ENCODE peak calls at places on chromosomes 2 and 18, in seven cellular contexts. One of them, this sample, is unnamed.

GRCh38 chr2:230443540-230443939 is 27.5 kb downstream of the SP100 start:
- DNase-seq in NCI-H1105 treated with DMSO at 0.1 percent for 48 hours: no peak
- DNase-seq in GM10248: no peak
- DNase-seq in NCI-H2171 treated with DMSO at 0.1 percent for 48 hours: no peak
- DNase-seq in IMR-90: peak; percentile 78
- DNase-seq in stimulated activated naive CD8-positive, alpha-beta T cell treated with anti-CD3 and anti-CD28 coated beads, Interleukin-15, Interleukin-2, amounts not matched to agents 100 U/mL and 50 U/mL, for 24 hours: no peak
- DNase-seq in breast epithelium: no peak
- DNase-seq in this sample: no peak

GRCh38 chr2:220460257-220460985 is 833.0 kb downstream of the SLC4A3 start:
- DNase-seq in NCI-H1105 treated with DMSO at 0.1 percent for 48 hours: no peak
- DNase-seq in GM10248: no peak
- DNase-seq in NCI-H2171 treated with DMSO at 0.1 percent for 48 hours: no peak
- DNase-seq in IMR-90: peak; percentile 12
- DNase-seq in stimulated activated naive CD8-positive, alpha-beta T cell treated with anti-CD3 and anti-CD28 coated beads, Interleukin-15, Interleukin-2, amounts not matched to agents 100 U/mL and 50 U/mL, for 24 hours: no peak
- DNase-seq in breast epithelium: no peak
- DNase-seq in this sample: no peak

GRCh38 chr2:200787351-200788128 is 24.2 kb upstream of the BZW1 start:
- DNase-seq in NCI-H1105 treated with DMSO at 0.1 percent for 48 hours: no peak
- DNase-seq in GM10248: no peak
- DNase-seq in NCI-H2171 treated with DMSO at 0.1 percent for 48 hours: peak; percentile 21
- DNase-seq in IMR-90: peak; percentile 98
- DNase-seq in stimulated activated naive CD8-positive, alpha-beta T cell treated with anti-CD3 and anti-CD28 coated beads, Interleukin-15, Interleukin-2, amounts not matched to agents 100 U/mL and 50 U/mL, for 24 hours: no peak
- DNase-seq in breast epithelium: no peak
- DNase-seq in this sample: no peak

GRCh38 chr2:232492236-232492848 is 4.7 kb upstream of the ECEL1 start:
- DNase-seq in NCI-H1105 treated with DMSO at 0.1 percent for 48 hours: no peak
- DNase-seq in GM10248: no peak
- DNase-seq in NCI-H2171 treated with DMSO at 0.1 percent for 48 hours: peak; percentile 24
- DNase-seq in IMR-90: no peak
- DNase-seq in stimulated activated naive CD8-positive, alpha-beta T cell treated with anti-CD3 and anti-CD28 coated beads, Interleukin-15, Interleukin-2, amounts not matched to agents 100 U/mL and 50 U/mL, for 24 hours: no peak
- DNase-seq in breast epithelium: no peak
- DNase-seq in this sample: no peak

GRCh38 chr2:54559593-54560145 is 103.5 kb downstream of the SPTBN1 start:
- DNase-seq in NCI-H1105 treated with DMSO at 0.1 percent for 48 hours: no peak
- DNase-seq in GM10248: no peak
- DNase-seq in NCI-H2171 treated with DMSO at 0.1 percent for 48 hours: no peak
- DNase-seq in IMR-90: peak; percentile 87
- DNase-seq in stimulated activated naive CD8-positive, alpha-beta T cell treated with anti-CD3 and anti-CD28 coated beads, Interleukin-15, Interleukin-2, amounts not matched to agents 100 U/mL and 50 U/mL, for 24 hours: no peak
- DNase-seq in breast epithelium: peak; percentile 49
- DNase-seq in this sample: no peak

GRCh38 chr18:9688036-9688741 is 19.9 kb upstream of the RAB31 start:
- DNase-seq in NCI-H1105 treated with DMSO at 0.1 percent for 48 hours: no peak
- DNase-seq in GM10248: no peak
- DNase-seq in NCI-H2171 treated with DMSO at 0.1 percent for 48 hours: no peak
- DNase-seq in IMR-90: peak; percentile 77
- DNase-seq in stimulated activated naive CD8-positive, alpha-beta T cell treated with anti-CD3 and anti-CD28 coated beads, Interleukin-15, Interleukin-2, amounts not matched to agents 100 U/mL and 50 U/mL, for 24 hours: no peak
- DNase-seq in breast epithelium: no peak
- DNase-seq in this sample: no peak

GRCh38 chr2:240437861-240438809 is 2.7 kb downstream of the GPC1 start:
- DNase-seq in NCI-H1105 treated with DMSO at 0.1 percent for 48 hours: peak; percentile 10
- DNase-seq in GM10248: peak; percentile 89
- DNase-seq in NCI-H2171 treated with DMSO at 0.1 percent for 48 hours: peak; percentile 25
- DNase-seq in IMR-90: peak; percentile 42
- DNase-seq in stimulated activated naive CD8-positive, alpha-beta T cell treated with anti-CD3 and anti-CD28 coated beads, Interleukin-15, Interleukin-2, amounts not matched to agents 100 U/mL and 50 U/mL, for 24 hours: peak; percentile 75
- DNase-seq in breast epithelium: no peak
- DNase-seq in this sample: peak; percentile 65

GRCh38 chr18:78512080-78512601 is 467.5 kb upstream of the SALL3 start:
- DNase-seq in NCI-H1105 treated with DMSO at 0.1 percent for 48 hours: no peak
- DNase-seq in GM10248: no peak
- DNase-seq in NCI-H2171 treated with DMSO at 0.1 percent for 48 hours: no peak
- DNase-seq in IMR-90: no peak
- DNase-seq in stimulated activated naive CD8-positive, alpha-beta T cell treated with anti-CD3 and anti-CD28 coated beads, Interleukin-15, Interleukin-2, amounts not matched to agents 100 U/mL and 50 U/mL, for 24 hours: no peak
- DNase-seq in breast epithelium: no peak
- DNase-seq in this sample: no peak

GRCh38 chr2:168528469-168528868 is 72.4 kb downstream of the CERS6 start:
- DNase-seq in NCI-H1105 treated with DMSO at 0.1 percent for 48 hours: no peak
- DNase-seq in GM10248: no peak
- DNase-seq in NCI-H2171 treated with DMSO at 0.1 percent for 48 hours: no peak
- DNase-seq in IMR-90: peak; percentile 30
- DNase-seq in stimulated activated naive CD8-positive, alpha-beta T cell treated with anti-CD3 and anti-CD28 coated beads, Interleukin-15, Interleukin-2, amounts not matched to agents 100 U/mL and 50 U/mL, for 24 hours: no peak
- DNase-seq in breast epithelium: no peak
- DNase-seq in this sample: no peak

GRCh38 chr2:82837588-82838304 is 1621.3 kb downstream of the SUCLG1 start:
- DNase-seq in NCI-H1105 treated with DMSO at 0.1 percent for 48 hours: no peak
- DNase-seq in GM10248: no peak
- DNase-seq in NCI-H2171 treated with DMSO at 0.1 percent for 48 hours: no peak
- DNase-seq in IMR-90: peak; percentile 70
- DNase-seq in stimulated activated naive CD8-positive, alpha-beta T cell treated with anti-CD3 and anti-CD28 coated beads, Interleukin-15, Interleukin-2, amounts not matched to agents 100 U/mL and 50 U/mL, for 24 hours: no peak
- DNase-seq in breast epithelium: no peak
- DNase-seq in this sample: no peak

GRCh38 chr2:46151582-46151981 is 145.6 kb upstream of the EPAS1 start:
- DNase-seq in NCI-H1105 treated with DMSO at 0.1 percent for 48 hours: no peak
- DNase-seq in GM10248: no peak
- DNase-seq in NCI-H2171 treated with DMSO at 0.1 percent for 48 hours: no peak
- DNase-seq in IMR-90: peak; percentile 60
- DNase-seq in stimulated activated naive CD8-positive, alpha-beta T cell treated with anti-CD3 and anti-CD28 coated beads, Interleukin-15, Interleukin-2, amounts not matched to agents 100 U/mL and 50 U/mL, for 24 hours: no peak
- DNase-seq in breast epithelium: no peak
- DNase-seq in this sample: no peak

GRCh38 chr2:39593439-39594393 is 72.0 kb upstream of the TMEM178A start:
- DNase-seq in NCI-H1105 treated with DMSO at 0.1 percent for 48 hours: no peak
- DNase-seq in GM10248: peak; percentile 22
- DNase-seq in NCI-H2171 treated with DMSO at 0.1 percent for 48 hours: peak; percentile 9
- DNase-seq in IMR-90: peak; percentile 88
- DNase-seq in stimulated activated naive CD8-positive, alpha-beta T cell treated with anti-CD3 and anti-CD28 coated beads, Interleukin-15, Interleukin-2, amounts not matched to agents 100 U/mL and 50 U/mL, for 24 hours: no peak
- DNase-seq in breast epithelium: no peak
- DNase-seq in this sample: peak; percentile 31

GRCh38 chr2:241808701-241809382 is at the start of gene NEU4:
- DNase-seq in NCI-H1105 treated with DMSO at 0.1 percent for 48 hours: no peak
- DNase-seq in GM10248: no peak
- DNase-seq in NCI-H2171 treated with DMSO at 0.1 percent for 48 hours: no peak
- DNase-seq in IMR-90: no peak
- DNase-seq in stimulated activated naive CD8-positive, alpha-beta T cell treated with anti-CD3 and anti-CD28 coated beads, Interleukin-15, Interleukin-2, amounts not matched to agents 100 U/mL and 50 U/mL, for 24 hours: peak; percentile 4
- DNase-seq in breast epithelium: no peak
- DNase-seq in this sample: no peak

GRCh38 chr2:30262716-30263309 is 31.5 kb downstream of the LBH start:
- DNase-seq in NCI-H1105 treated with DMSO at 0.1 percent for 48 hours: no peak
- DNase-seq in GM10248: no peak
- DNase-seq in NCI-H2171 treated with DMSO at 0.1 percent for 48 hours: no peak
- DNase-seq in IMR-90: no peak
- DNase-seq in stimulated activated naive CD8-positive, alpha-beta T cell treated with anti-CD3 and anti-CD28 coated beads, Interleukin-15, Interleukin-2, amounts not matched to agents 100 U/mL and 50 U/mL, for 24 hours: no peak
- DNase-seq in breast epithelium: no peak
- DNase-seq in this sample: no peak

GRCh38 chr2:196101325-196101981 is 32.8 kb upstream of the DNAH7 start:
- DNase-seq in NCI-H1105 treated with DMSO at 0.1 percent for 48 hours: no peak
- DNase-seq in GM10248: peak; percentile 69
- DNase-seq in NCI-H2171 treated with DMSO at 0.1 percent for 48 hours: no peak
- DNase-seq in IMR-90: peak; percentile 74
- DNase-seq in stimulated activated naive CD8-positive, alpha-beta T cell treated with anti-CD3 and anti-CD28 coated beads, Interleukin-15, Interleukin-2, amounts not matched to agents 100 U/mL and 50 U/mL, for 24 hours: peak; percentile 57
- DNase-seq in breast epithelium: peak; percentile 22
- DNase-seq in this sample: no peak

GRCh38 chr18:24674236-24675004 is 214.0 kb downstream of the HRH4 start:
- DNase-seq in NCI-H1105 treated with DMSO at 0.1 percent for 48 hours: no peak
- DNase-seq in GM10248: no peak
- DNase-seq in NCI-H2171 treated with DMSO at 0.1 percent for 48 hours: no peak
- DNase-seq in IMR-90: no peak
- DNase-seq in stimulated activated naive CD8-positive, alpha-beta T cell treated with anti-CD3 and anti-CD28 coated beads, Interleukin-15, Interleukin-2, amounts not matched to agents 100 U/mL and 50 U/mL, for 24 hours: no peak
- DNase-seq in breast epithelium: no peak
- DNase-seq in this sample: no peak

GRCh38 chr2:9071032-9071431 is 67.5 kb upstream of the MBOAT2 start:
- DNase-seq in NCI-H1105 treated with DMSO at 0.1 percent for 48 hours: no peak
- DNase-seq in GM10248: no peak
- DNase-seq in NCI-H2171 treated with DMSO at 0.1 percent for 48 hours: no peak
- DNase-seq in IMR-90: peak; percentile 89
- DNase-seq in stimulated activated naive CD8-positive, alpha-beta T cell treated with anti-CD3 and anti-CD28 coated beads, Interleukin-15, Interleukin-2, amounts not matched to agents 100 U/mL and 50 U/mL, for 24 hours: no peak
- DNase-seq in breast epithelium: no peak
- DNase-seq in this sample: peak; percentile 27

GRCh38 chr2:60861736-60862135 is 19.6 kb upstream of the REL start:
- DNase-seq in NCI-H1105 treated with DMSO at 0.1 percent for 48 hours: no peak
- DNase-seq in GM10248: no peak
- DNase-seq in NCI-H2171 treated with DMSO at 0.1 percent for 48 hours: no peak
- DNase-seq in IMR-90: no peak
- DNase-seq in stimulated activated naive CD8-positive, alpha-beta T cell treated with anti-CD3 and anti-CD28 coated beads, Interleukin-15, Interleukin-2, amounts not matched to agents 100 U/mL and 50 U/mL, for 24 hours: no peak
- DNase-seq in breast epithelium: no peak
- DNase-seq in this sample: no peak

GRCh38 chr2:174748948-174749347 is 15.3 kb downstream of the CHRNA1 start:
- DNase-seq in NCI-H1105 treated with DMSO at 0.1 percent for 48 hours: peak; percentile 45
- DNase-seq in GM10248: peak; percentile 51
- DNase-seq in NCI-H2171 treated with DMSO at 0.1 percent for 48 hours: peak; percentile 77
- DNase-seq in IMR-90: peak; percentile 50
- DNase-seq in stimulated activated naive CD8-positive, alpha-beta T cell treated with anti-CD3 and anti-CD28 coated beads, Interleukin-15, Interleukin-2, amounts not matched to agents 100 U/mL and 50 U/mL, for 24 hours: peak; percentile 79
- DNase-seq in breast epithelium: peak; percentile 31
- DNase-seq in this sample: peak; percentile 61

GRCh38 chr2:173963323-173963816 is 1.8 kb downstream of the SP3 start:
- DNase-seq in NCI-H1105 treated with DMSO at 0.1 percent for 48 hours: peak; percentile 51
- DNase-seq in GM10248: peak; percentile 36
- DNase-seq in NCI-H2171 treated with DMSO at 0.1 percent for 48 hours: peak; percentile 81
- DNase-seq in IMR-90: peak; percentile 75
- DNase-seq in stimulated activated naive CD8-positive, alpha-beta T cell treated with anti-CD3 and anti-CD28 coated beads, Interleukin-15, Interleukin-2, amounts not matched to agents 100 U/mL and 50 U/mL, for 24 hours: no peak
- DNase-seq in breast epithelium: peak; percentile 49
- DNase-seq in this sample: peak; percentile 69

GRCh38 chr2:101007415-101008345 is 5.6 kb downstream of the RPL31 start:
- DNase-seq in NCI-H1105 treated with DMSO at 0.1 percent for 48 hours: no peak
- DNase-seq in GM10248: no peak
- DNase-seq in NCI-H2171 treated with DMSO at 0.1 percent for 48 hours: no peak
- DNase-seq in IMR-90: no peak
- DNase-seq in stimulated activated naive CD8-positive, alpha-beta T cell treated with anti-CD3 and anti-CD28 coated beads, Interleukin-15, Interleukin-2, amounts not matched to agents 100 U/mL and 50 U/mL, for 24 hours: peak; percentile 10
- DNase-seq in breast epithelium: no peak
- DNase-seq in this sample: no peak

GRCh38 chr2:10162586-10163497 is 40.3 kb downstream of the RRM2 start:
- DNase-seq in NCI-H1105 treated with DMSO at 0.1 percent for 48 hours: peak; percentile 92
- DNase-seq in GM10248: no peak
- DNase-seq in NCI-H2171 treated with DMSO at 0.1 percent for 48 hours: no peak
- DNase-seq in IMR-90: no peak
- DNase-seq in stimulated activated naive CD8-positive, alpha-beta T cell treated with anti-CD3 and anti-CD28 coated beads, Interleukin-15, Interleukin-2, amounts not matched to agents 100 U/mL and 50 U/mL, for 24 hours: no peak
- DNase-seq in breast epithelium: no peak
- DNase-seq in this sample: peak; percentile 87

GRCh38 chr2:6080837-6081541 is 388.8 kb downstream of the SOX11 start:
- DNase-seq in NCI-H1105 treated with DMSO at 0.1 percent for 48 hours: no peak
- DNase-seq in GM10248: no peak
- DNase-seq in NCI-H2171 treated with DMSO at 0.1 percent for 48 hours: peak; percentile 99
- DNase-seq in IMR-90: no peak
- DNase-seq in stimulated activated naive CD8-positive, alpha-beta T cell treated with anti-CD3 and anti-CD28 coated beads, Interleukin-15, Interleukin-2, amounts not matched to agents 100 U/mL and 50 U/mL, for 24 hours: no peak
- DNase-seq in breast epithelium: no peak
- DNase-seq in this sample: peak; percentile 77

GRCh38 chr2:146228659-146229058 is 1616.2 kb upstream of the ACVR2A start:
- DNase-seq in NCI-H1105 treated with DMSO at 0.1 percent for 48 hours: no peak
- DNase-seq in GM10248: no peak
- DNase-seq in NCI-H2171 treated with DMSO at 0.1 percent for 48 hours: no peak
- DNase-seq in IMR-90: no peak
- DNase-seq in stimulated activated naive CD8-positive, alpha-beta T cell treated with anti-CD3 and anti-CD28 coated beads, Interleukin-15, Interleukin-2, amounts not matched to agents 100 U/mL and 50 U/mL, for 24 hours: no peak
- DNase-seq in breast epithelium: no peak
- DNase-seq in this sample: no peak

GRCh38 chr18:47032945-47033344 is 2.5 kb downstream of the ELOA2 start:
- DNase-seq in NCI-H1105 treated with DMSO at 0.1 percent for 48 hours: no peak
- DNase-seq in GM10248: no peak
- DNase-seq in NCI-H2171 treated with DMSO at 0.1 percent for 48 hours: no peak
- DNase-seq in IMR-90: no peak
- DNase-seq in stimulated activated naive CD8-positive, alpha-beta T cell treated with anti-CD3 and anti-CD28 coated beads, Interleukin-15, Interleukin-2, amounts not matched to agents 100 U/mL and 50 U/mL, for 24 hours: no peak
- DNase-seq in breast epithelium: no peak
- DNase-seq in this sample: no peak

GRCh38 chr2:121974919-121975654 is 219.6 kb downstream of the TSN start:
- DNase-seq in NCI-H1105 treated with DMSO at 0.1 percent for 48 hours: peak; percentile 66
- DNase-seq in GM10248: peak; percentile 83
- DNase-seq in NCI-H2171 treated with DMSO at 0.1 percent for 48 hours: peak; percentile 64
- DNase-seq in IMR-90: peak; percentile 71
- DNase-seq in stimulated activated naive CD8-positive, alpha-beta T cell treated with anti-CD3 and anti-CD28 coated beads, Interleukin-15, Interleukin-2, amounts not matched to agents 100 U/mL and 50 U/mL, for 24 hours: peak; percentile 23
- DNase-seq in breast epithelium: peak; percentile 21
- DNase-seq in this sample: peak; percentile 86

GRCh38 chr2:197952540-197953202 is 148.3 kb downstream of the PLCL1 start:
- DNase-seq in NCI-H1105 treated with DMSO at 0.1 percent for 48 hours: no peak
- DNase-seq in GM10248: no peak
- DNase-seq in NCI-H2171 treated with DMSO at 0.1 percent for 48 hours: no peak
- DNase-seq in IMR-90: no peak
- DNase-seq in stimulated activated naive CD8-positive, alpha-beta T cell treated with anti-CD3 and anti-CD28 coated beads, Interleukin-15, Interleukin-2, amounts not matched to agents 100 U/mL and 50 U/mL, for 24 hours: no peak
- DNase-seq in breast epithelium: no peak
- DNase-seq in this sample: no peak

GRCh38 chr2:56981554-56981953 is 797.8 kb downstream of the CCDC85A start:
- DNase-seq in NCI-H1105 treated with DMSO at 0.1 percent for 48 hours: no peak
- DNase-seq in GM10248: no peak
- DNase-seq in NCI-H2171 treated with DMSO at 0.1 percent for 48 hours: no peak
- DNase-seq in IMR-90: no peak
- DNase-seq in stimulated activated naive CD8-positive, alpha-beta T cell treated with anti-CD3 and anti-CD28 coated beads, Interleukin-15, Interleukin-2, amounts not matched to agents 100 U/mL and 50 U/mL, for 24 hours: no peak
- DNase-seq in breast epithelium: no peak
- DNase-seq in this sample: no peak

GRCh38 chr2:219570194-219570923 is 980 bp downstream of the OBSL1 start:
- DNase-seq in NCI-H1105 treated with DMSO at 0.1 percent for 48 hours: peak; percentile 10
- DNase-seq in GM10248: no peak
- DNase-seq in NCI-H2171 treated with DMSO at 0.1 percent for 48 hours: peak; percentile 10
- DNase-seq in IMR-90: peak; percentile 19
- DNase-seq in stimulated activated naive CD8-positive, alpha-beta T cell treated with anti-CD3 and anti-CD28 coated beads, Interleukin-15, Interleukin-2, amounts not matched to agents 100 U/mL and 50 U/mL, for 24 hours: peak; percentile 16
- DNase-seq in breast epithelium: no peak
- DNase-seq in this sample: no peak

GRCh38 chr2:190478572-190478971 is 56.0 kb downstream of the NEMP2 start:
- DNase-seq in NCI-H1105 treated with DMSO at 0.1 percent for 48 hours: no peak
- DNase-seq in GM10248: no peak
- DNase-seq in NCI-H2171 treated with DMSO at 0.1 percent for 48 hours: no peak
- DNase-seq in IMR-90: no peak
- DNase-seq in stimulated activated naive CD8-positive, alpha-beta T cell treated with anti-CD3 and anti-CD28 coated beads, Interleukin-15, Interleukin-2, amounts not matched to agents 100 U/mL and 50 U/mL, for 24 hours: no peak
- DNase-seq in breast epithelium: no peak
- DNase-seq in this sample: no peak

This sample was measured in NCI-H345.